ENCODE peak calls at places on chromosomes 11 and 22, in four cellular contexts. M is progenitor cell of endocrine pancreas, S is heart right ventricle, B is EH. F is an unnamed sample.

GRCh38 chr22:44460287-44461082 is 37.5 kb downstream of the RTL6 start:
- DNase-seq in S (no peak), B (peak; percentile 21), M (no peak), F (no peak)

GRCh38 chr11:3659595-3660515 is 11.3 kb downstream of the CHRNA10 start:
- DNase-seq in S (no peak), M (no peak), B (no peak), F (no peak)

GRCh38 chr11:78821371-78822306 is 247.0 kb upstream of the NARS2 start:
- DNase-seq in B (peak; percentile 59), M (no peak), S (no peak), F (no peak)

GRCh38 chr11:34266987-34267386 is 90.8 kb downstream of the ABTB2 start:
- DNase-seq in S (peak; percentile 48), B (no peak), M (no peak), F (no peak)

GRCh38 chr22:41184679-41185078 is 20.4 kb upstream of the L3MBTL2 start:
- DNase-seq in S (no peak), M (no peak), B (no peak), F (no peak)

GRCh38 chr11:126545057-126545555 is 189.6 kb downstream of the ST3GAL4 start:
- DNase-seq in S (no peak), M (no peak), B (no peak), F (no peak)

GRCh38 chr22:43078522-43078921 is 10.7 kb downstream of the TTLL1 start:
- DNase-seq in S (no peak), B (no peak), M (no peak), F (no peak)

GRCh38 chr11:3152471-3153110 is 12.5 kb downstream of the OSBPL5 start:
- DNase-seq in M (no peak), S (peak; percentile 8), B (peak; percentile 45), F (no peak)

GRCh38 chr22:39250131-39250530 is 5.3 kb upstream of the PDGFB start:
- DNase-seq in B (no peak), M (no peak), S (no peak), F (no peak)

GRCh38 chr11:112834277-112834755 is 126.9 kb upstream of the NCAM1 start:
- DNase-seq in S (peak; percentile 70), M (no peak), B (no peak), F (no peak)

GRCh38 chr11:120136356-120136755 is 1.6 kb downstream of the TRIM29 start:
- DNase-seq in S (no peak), M (no peak), B (no peak), F (no peak)

GRCh38 chr11:27722945-27723344 is 22.7 kb upstream of the BDNF start:
- DNase-seq in S (no peak), M (no peak), B (peak; percentile 48), F (no peak)

GRCh38 chr11:124745835-124746620 is 6.0 kb downstream of the VSIG2 start:
- DNase-seq in B (no peak), S (no peak), M (no peak), F (no peak)

GRCh38 chr22:23533328-23533762 is 46.7 kb downstream of the IGLL1 start:
- DNase-seq in B (peak; percentile 33), S (no peak), M (peak; percentile 67), F (no peak)

GRCh38 chr11:69231466-69232018 is 62.4 kb upstream of the MYEOV start:
- DNase-seq in M (no peak), B (no peak), S (no peak), F (no peak)

GRCh38 chr22:27105142-27106025 is 448.0 kb downstream of the MIAT start:
- DNase-seq in S (peak; percentile 45), M (no peak), B (peak; percentile 93), F (no peak)

GRCh38 chr22:35335468-35335867 is 35.8 kb downstream of the TOM1 start:
- DNase-seq in S (no peak), M (no peak), B (peak; percentile 16), F (no peak)

GRCh38 chr22:36341640-36342041 is 46.1 kb downstream of the MYH9 start:
- DNase-seq in S (no peak), M (no peak), B (no peak), F (no peak)

GRCh38 chr11:1298695-1299492 is 10.5 kb downstream of the TOLLIP start:
- DNase-seq in M (no peak), S (peak; percentile 73), B (peak; percentile 61), F (no peak)

GRCh38 chr22:40323681-40324083 is 22.6 kb upstream of the ADSL start:
- DNase-seq in B (no peak), S (no peak), M (no peak), F (no peak)

GRCh38 chr11:76266269-76266668 is 60.0 kb upstream of the WNT11 start:
- DNase-seq in S (no peak), B (peak; percentile 73), M (no peak), F (no peak)

GRCh38 chr22:28052818-28053217 is 133.8 kb upstream of the PITPNB start:
- DNase-seq in S (no peak), M (no peak), B (no peak), F (no peak)

GRCh38 chr11:44619931-44620725 is 54.7 kb downstream of the CD82 start:
- DNase-seq in B (no peak), S (no peak), M (no peak), F (no peak)

GRCh38 chr22:41603873-41604332 is 14.3 kb upstream of the PMM1 start:
- DNase-seq in B (no peak), M (no peak), S (no peak), F (peak; percentile 69)

GRCh38 chr11:72703281-72704008 is 29.2 kb upstream of the PDE2A start:
- DNase-seq in S (peak; percentile 69), B (peak; percentile 82), M (no peak), F (no peak)

GRCh38 chr22:22943521-22944267 is 56.1 kb downstream of the IGLL5 start:
- DNase-seq in M (peak; percentile 6), S (no peak), B (no peak), F (no peak)